ENCODE peak calls at places on chromosomes 5 and 9, in seven cellular contexts. O is Daoy; D is WERI-Rb-1; C is head of caudate nucleus; K is stimulated activated CD4-positive, alpha-beta T cell treated with anti-CD3 and anti-CD28 coated beads, Interleukin-1b, Interleukin-23, amount 100 ng/mL, for 1 hour; J is substantia nigra; Z is foreskin fibroblast. S is an unnamed sample.

GRCh38 chr5:16937023-16937379 is 913 bp upstream of the MYO10 start:
- DNase-seq in J (no peak), D (no peak), Z (no peak), C (no peak), O (peak), K (no peak), S (no peak)

GRCh38 chr5:74504463-74504862 is 136.1 kb downstream of the ENC1 start:
- DNase-seq in C (no peak), O (no peak), Z (no peak), J (no peak), K (no peak), D (no peak), S (no peak)

GRCh38 chr9:8012986-8013385 is 213.4 kb upstream of the DMAC1 start:
- DNase-seq in C (no peak), K (no peak), O (no peak), D (no peak), Z (peak), J (no peak), S (no peak)

GRCh38 chr5:130652178-130652577 is 512.9 kb downstream of the HINT1 start:
- DNase-seq in J (no peak), D (no peak), C (no peak), Z (peak), O (no peak), K (no peak), S (peak)

GRCh38 chr5:34706084-34706483 is 50.0 kb downstream of the RAI14 start:
- DNase-seq in D (no peak), Z (no peak), K (no peak), O (no peak), J (no peak), C (no peak), S (no peak)

GRCh38 chr5:55712023-55712859 is at the start of gene SLC38A9:
- DNase-seq in C (peak), Z (peak), K (peak), D (peak), O (peak), J (peak), S (peak)

GRCh38 chr9:130896233-130897012 is at the start of gene QRFP:
- DNase-seq in J (no peak), O (peak), Z (no peak), C (no peak), D (peak), K (no peak), S (no peak)

GRCh38 chr9:136882109-136882946 is 4.0 kb upstream of the TRAF2 start:
- DNase-seq in D (no peak), J (no peak), Z (peak), O (peak), C (no peak), K (peak), S (no peak)

GRCh38 chr5:131384616-131385214 is 120.9 kb downstream of the CDC42SE2 start:
- DNase-seq in O (no peak), D (no peak), K (no peak), J (no peak), Z (no peak), C (no peak), S (no peak)

GRCh38 chr9:131094622-131095021 is 1.7 kb upstream of the AIF1L start:
- DNase-seq in C (no peak), Z (peak), K (no peak), O (peak), J (no peak), D (no peak), S (peak)

GRCh38 chr5:1479581-1480188 is 34.4 kb upstream of the SLC6A3 start:
- DNase-seq in J (no peak), Z (peak), K (peak), C (no peak), D (peak), O (peak), S (peak)

GRCh38 chr9:96217756-96218693 is 84.0 kb downstream of the HSD17B3 start:
- DNase-seq in D (peak), Z (peak), J (no peak), K (peak), C (peak), O (peak), S (peak)

GRCh38 chr5:129461816-129462396 is 1.8 kb downstream of the ADAMTS19 start:
- DNase-seq in Z (no peak), O (no peak), D (no peak), K (no peak), C (no peak), J (no peak), S (no peak)

GRCh38 chr9:112334319-112334828 is 955 bp upstream of the PTBP3 start:
- DNase-seq in D (no peak), C (no peak), K (no peak), J (no peak), O (peak), Z (peak), S (no peak)